ENCODE peak calls at places on chromosomes 7 and 10, in eight cellular contexts. X is AG09309; V is choroid plexus epithelial cell; Z is WTC11; E is adrenal gland; T is CD4-positive, alpha-beta T cell; J is activated CD8-positive, alpha-beta T cell treated with anti-CD3 and anti-CD28 coated beads for 36 hours; K is GM20000. Y is an unnamed sample.

GRCh38 chr10:6625428-6625827 is 45.4 kb upstream of the PRKCQ start:
- DNase-seq in J (peak), X (no peak), E (no peak), V (no peak), K (no peak), T (no peak), Z (no peak), Y (no peak)

GRCh38 chr7:27188666-27189559 is 3.9 kb upstream of the HOXA11 start:
- DNase-seq in T (peak), E (no peak), V (no peak), J (peak), K (no peak), X (no peak), Z (peak), Y (no peak)

GRCh38 chr10:99590799-99591198 is 29.4 kb downstream of the SLC25A28 start:
- DNase-seq in V (no peak), K (no peak), Z (no peak), J (no peak), X (no peak), T (no peak), E (no peak), Y (no peak)

GRCh38 chr10:95388539-95388938 is 97.7 kb upstream of the PDLIM1 start:
- DNase-seq in E (no peak), J (no peak), K (no peak), T (no peak), X (no peak), V (no peak), Z (no peak), Y (no peak)

GRCh38 chr10:5354068-5354467 is 10.7 kb upstream of the UCN3 start:
- DNase-seq in X (no peak), V (no peak), J (no peak), K (no peak), T (no peak), Z (no peak), E (no peak), Y (no peak)

GRCh38 chr7:2355079-2356008 is 717 bp downstream of the EIF3B start:
- DNase-seq in V (no peak), Z (peak), T (no peak), E (no peak), X (no peak), J (peak), K (no peak), Y (no peak)

GRCh38 chr7:12814797-12815196 is 127.4 kb downstream of the ARL4A start:
- DNase-seq in X (no peak), K (no peak), J (no peak), Z (no peak), V (no peak), E (no peak), T (no peak), Y (no peak)

GRCh38 chr7:29194206-29194593 is 375 bp upstream of the CHN2 start:
- DNase-seq in V (no peak), X (no peak), K (no peak), Z (peak), J (no peak), E (peak), T (no peak), Y (no peak)

GRCh38 chr10:27525819-27526218 is 21.7 kb downstream of the RAB18 start:
- DNase-seq in V (peak), T (no peak), J (no peak), E (no peak), X (peak), Z (no peak), K (no peak), Y (no peak)

GRCh38 chr10:129445445-129445844 is 21.6 kb upstream of the MGMT start:
- DNase-seq in J (no peak), E (no peak), T (no peak), V (no peak), K (no peak), Z (no peak), X (no peak), Y (no peak)

GRCh38 chr7:7535688-7536087 is at the start of gene COL28A1:
- DNase-seq in V (no peak), J (no peak), E (no peak), X (no peak), K (no peak), T (no peak), Z (no peak), Y (no peak)

GRCh38 chr7:150940446-150941102 is 37.5 kb downstream of the KCNH2 start:
- DNase-seq in J (no peak), T (no peak), E (no peak), K (no peak), X (no peak), V (no peak), Z (no peak), Y (no peak)

GRCh38 chr7:50733552-50733951 is 49.1 kb downstream of the GRB10 start:
- DNase-seq in K (no peak), E (no peak), J (no peak), V (peak), T (no peak), Z (no peak), X (no peak), Y (no peak)

GRCh38 chr10:43338117-43338516 is 33.3 kb upstream of the FXYD4 start:
- DNase-seq in T (no peak), E (no peak), V (no peak), X (no peak), J (no peak), Z (peak), K (no peak), Y (no peak)

GRCh38 chr10:129963076-129963830 is 821 bp downstream of the EBF3 start:
- DNase-seq in J (no peak), V (peak), X (no peak), K (peak), Z (peak), T (no peak), E (no peak), Y (no peak)

GRCh38 chr7:33886100-33886623 is 19.2 kb upstream of the BMPER start:
- DNase-seq in X (no peak), E (no peak), K (no peak), J (peak), V (peak), T (no peak), Z (peak), Y (no peak)

GRCh38 chr7:2100278-2101205 is 132.2 kb downstream of the MAD1L1 start:
- DNase-seq in E (peak), X (no peak), J (peak), V (no peak), Z (no peak), K (peak), T (peak), Y (peak)

GRCh38 chr7:129009437-129009836 is 45.5 kb downstream of the TNPO3 start:
- DNase-seq in E (no peak), X (no peak), K (peak), V (no peak), Z (no peak), J (peak), T (no peak), Y (peak)

GRCh38 chr7:114370177-114370576 is 44.4 kb upstream of the FOXP2 start:
- DNase-seq in E (no peak), J (no peak), V (no peak), T (no peak), Z (no peak), K (no peak), X (no peak), Y (no peak)

GRCh38 chr7:142181966-142182365 is 70.4 kb downstream of the MGAM2 start:
- DNase-seq in T (no peak), V (no peak), X (no peak), Z (no peak), E (no peak), K (no peak), J (no peak), Y (no peak)

GRCh38 chr7:142177869-142178268 is 66.4 kb downstream of the MGAM2 start:
- DNase-seq in K (no peak), X (no peak), E (no peak), T (no peak), Z (no peak), J (no peak), V (peak), Y (no peak)

GRCh38 chr7:142185069-142185468 is 72.8 kb downstream of the PRSS58 start:
- DNase-seq in Z (no peak), V (no peak), E (no peak), K (no peak), X (no peak), J (no peak), T (no peak), Y (no peak)

GRCh38 chr7:142176901-142177300 is 65.4 kb downstream of the MGAM2 start:
- DNase-seq in X (no peak), K (no peak), J (no peak), T (no peak), E (no peak), V (no peak), Z (no peak), Y (no peak)

DNA sequence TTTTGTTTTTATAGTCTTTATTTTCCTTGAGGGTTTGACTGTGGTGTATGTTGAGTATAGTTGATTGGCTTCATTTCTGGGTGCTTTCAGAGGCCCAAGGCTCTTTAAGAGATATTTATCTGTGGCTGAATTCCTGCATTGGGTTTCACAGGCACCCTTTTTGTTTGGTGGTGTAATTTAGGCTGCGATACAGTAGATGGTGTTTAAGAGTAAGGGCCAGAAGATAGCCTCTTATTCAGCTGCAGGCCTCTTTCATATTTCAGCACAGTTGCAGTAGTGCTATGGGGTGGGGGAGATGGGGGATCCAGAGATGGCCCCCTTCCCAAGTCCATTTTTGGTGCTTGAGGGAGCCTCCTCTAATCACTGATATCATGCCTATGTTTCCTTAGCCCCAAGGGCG is 69.7 kb downstream of the MGAM2 start:
- DNase-seq in Z (no peak), E (no peak), J (no peak), T (no peak), K (no peak), V (no peak), X (no peak), Y (no peak)
- TF ChIP-seq CTCF in Z (no peak), E (no peak), J (no peak), T (no peak), K (no peak), V (no peak), X (no peak), Y (no peak)

DNA sequence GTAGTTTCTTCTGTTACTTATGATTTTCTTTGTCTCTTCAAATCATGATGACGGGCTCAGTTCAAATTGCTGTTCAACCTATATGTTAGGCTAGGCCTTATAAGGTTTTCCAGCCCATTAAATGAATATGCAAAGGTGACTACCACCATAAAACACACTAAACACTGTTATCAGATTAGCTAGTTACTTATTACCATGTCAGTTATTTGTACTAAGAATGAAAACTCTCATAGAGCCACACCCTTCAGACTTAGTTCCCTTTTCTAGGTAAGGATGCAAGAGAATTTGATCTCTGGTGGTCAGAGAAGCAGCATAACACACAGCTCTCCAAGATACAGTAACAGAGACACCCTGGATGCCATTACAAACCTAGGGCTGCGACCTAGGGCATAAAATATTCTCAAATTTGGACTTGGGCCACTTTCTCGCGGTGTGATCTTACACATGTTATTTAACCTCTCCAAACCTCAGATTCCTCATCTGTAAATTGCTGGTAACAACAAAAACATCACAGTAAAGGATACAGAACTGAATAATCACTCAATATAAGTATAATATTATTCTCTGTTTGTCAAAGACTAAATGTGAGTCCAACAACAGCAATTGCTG is 35.6 kb downstream of the ANKMY2 start:
- DNase-seq in K (no peak), T (no peak), Z (no peak), X (no peak), V (peak), J (no peak), E (no peak), Y (no peak)
- TF ChIP-seq CTCF in K (no peak), T (no peak), Z (no peak), X (no peak), V (no peak), J (no peak), E (no peak), Y (no peak)

DNA sequence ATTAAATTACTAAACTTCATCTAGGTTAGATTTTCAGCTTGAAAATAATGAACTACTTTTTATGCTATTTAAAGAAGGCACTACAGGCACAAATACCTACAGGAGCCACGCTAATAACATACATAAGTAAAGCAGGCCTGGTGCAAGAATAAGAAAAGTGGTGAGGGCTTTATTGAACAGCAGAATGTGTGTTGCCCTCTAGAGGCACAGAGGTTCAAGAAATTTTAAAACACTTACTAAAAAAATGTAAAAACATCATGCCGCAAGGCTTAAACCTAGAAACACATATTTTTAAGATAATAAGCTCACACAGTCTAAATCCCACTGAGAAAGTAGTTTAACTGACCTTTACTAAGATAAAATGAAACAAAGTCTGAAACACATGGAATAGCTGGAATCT is 20.3 kb downstream of the CACUL1 start:
- DNase-seq in E (no peak), Z (no peak), T (no peak), J (no peak), X (no peak), V (peak), K (no peak), Y (no peak)
- TF ChIP-seq CTCF in E (no peak), Z (no peak), T (peak), J (no peak), X (peak), V (peak), K (no peak), Y (no peak)

DNA sequence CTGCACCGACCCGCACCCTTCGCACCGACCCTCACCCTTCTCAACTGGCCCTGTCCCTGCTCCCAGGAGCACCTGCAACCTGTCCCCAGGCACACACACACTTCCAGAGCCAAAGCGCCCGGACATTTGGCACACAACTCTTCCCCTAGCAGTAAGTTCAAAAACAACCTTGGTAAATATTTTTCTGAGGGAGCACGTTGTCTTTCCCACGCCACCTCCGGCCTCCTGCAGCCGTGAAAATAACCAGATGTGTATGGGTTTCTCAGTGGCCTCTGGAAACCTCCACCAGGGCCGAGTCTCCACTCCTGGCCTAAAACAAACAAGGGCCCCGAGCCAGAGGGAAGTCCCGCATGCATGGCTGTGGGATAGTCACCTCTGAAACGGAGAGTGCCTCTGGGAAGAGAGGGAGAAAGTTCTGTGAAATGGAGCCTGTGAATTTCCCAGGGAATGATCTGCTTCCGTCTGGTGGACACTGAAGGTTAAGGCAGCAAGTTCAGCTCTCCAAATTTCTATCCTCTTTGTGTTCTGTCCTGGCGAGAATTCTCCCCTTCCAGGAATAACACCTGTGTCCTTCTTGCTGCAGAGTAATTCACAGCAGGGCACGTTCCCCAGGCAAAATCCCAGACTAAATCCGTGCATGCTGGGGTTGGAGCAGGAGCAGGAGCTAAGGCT is 15.8 kb downstream of the PODXL start:
- DNase-seq in V (peak), E (no peak), J (no peak), K (no peak), Z (no peak), T (no peak), X (no peak), Y (no peak)
- TF ChIP-seq CTCF in V (peak), E (no peak), J (no peak), K (no peak), Z (no peak), T (no peak), X (no peak), Y (no peak)

GRCh38 chr7:159045839-159046238 is 98.8 kb downstream of the VIPR2 start:
- DNase-seq in T (no peak), V (no peak), Z (no peak), X (no peak), J (no peak), K (no peak), E (no peak), Y (no peak)
- TF ChIP-seq CTCF in T (no peak), V (no peak), Z (no peak), X (no peak), J (no peak), K (no peak), E (no peak), Y (no peak)

GRCh38 chr10:97119058-97119832 is 66.5 kb downstream of the SLIT1 start:
- DNase-seq in X (no peak), Z (no peak), T (no peak), E (no peak), V (no peak), K (no peak), J (no peak), Y (no peak)

GRCh38 chr10:97120370-97120769 is 65.4 kb downstream of the SLIT1 start:
- DNase-seq in V (no peak), J (no peak), X (no peak), K (no peak), Z (no peak), E (no peak), T (no peak), Y (no peak)

GRCh38 chr10:97115846-97116245 is 69.9 kb downstream of the SLIT1 start:
- DNase-seq in K (no peak), J (no peak), E (no peak), X (no peak), T (no peak), Z (no peak), V (no peak), Y (no peak)

GRCh38 chr10:97116534-97117162 is 69.1 kb downstream of the SLIT1 start:
- DNase-seq in J (no peak), E (no peak), T (no peak), X (no peak), Z (no peak), V (no peak), K (no peak), Y (no peak)

GRCh38 chr10:97117372-97117771 is 68.4 kb downstream of the SLIT1 start:
- DNase-seq in K (no peak), X (no peak), E (no peak), V (peak), Z (no peak), J (peak), T (no peak), Y (no peak)
- TF ChIP-seq CTCF in K (no peak), X (peak), E (no peak), V (peak), Z (no peak), J (peak), T (no peak), Y (peak)

GRCh38 chr10:48429309-48429708 is 122.8 kb downstream of the MAPK8 start:
- DNase-seq in X (no peak), Z (no peak), T (no peak), K (no peak), V (no peak), J (no peak), E (no peak), Y (no peak)
- TF ChIP-seq CTCF in X (no peak), Z (no peak), T (no peak), K (no peak), V (no peak), J (no peak), E (no peak), Y (no peak)

GRCh38 chr10:103543617-103544525 is 50.4 kb downstream of the NEURL1 start:
- DNase-seq in V (no peak), J (no peak), E (no peak), X (no peak), K (peak), T (no peak), Z (no peak), Y (peak)

GRCh38 chr10:103545366-103545765 is 51.9 kb downstream of the NEURL1 start:
- DNase-seq in T (no peak), K (no peak), Z (no peak), X (no peak), J (no peak), E (no peak), V (no peak), Y (no peak)

GRCh38 chr10:103546401-103546800 is 52.9 kb downstream of the NEURL1 start:
- DNase-seq in K (peak), E (no peak), J (no peak), X (no peak), Z (no peak), V (no peak), T (no peak), Y (no peak)

GRCh38 chr10:103545771-103546281 is 52.3 kb downstream of the NEURL1 start:
- DNase-seq in J (no peak), Z (no peak), E (no peak), K (peak), V (no peak), T (no peak), X (no peak), Y (no peak)

GRCh38 chr10:103544657-103545310 is 51.3 kb downstream of the NEURL1 start:
- DNase-seq in X (no peak), J (no peak), T (no peak), E (no peak), V (no peak), Z (no peak), K (peak), Y (no peak)
- TF ChIP-seq CTCF in X (no peak), J (no peak), T (no peak), E (no peak), V (no peak), Z (no peak), K (no peak), Y (no peak)

DNA sequence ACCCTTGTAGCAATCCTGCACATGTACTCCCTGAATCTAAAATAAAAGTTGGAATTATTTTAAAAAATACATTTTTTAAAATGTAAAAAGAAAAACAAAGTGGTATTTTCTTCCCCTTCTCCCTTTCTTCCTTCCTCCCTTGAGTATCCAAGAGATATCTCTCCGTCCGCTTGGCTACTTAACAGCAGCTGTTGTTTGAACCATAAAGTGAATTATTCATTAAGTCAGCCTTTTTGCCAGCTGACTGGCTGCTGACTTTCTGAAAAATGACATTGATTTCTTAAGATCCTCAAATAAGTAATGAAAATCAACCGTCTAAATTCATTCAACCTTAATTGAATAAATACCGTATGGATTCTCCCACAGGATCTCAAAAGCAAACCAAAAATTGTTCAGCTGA is 135.9 kb downstream of the PLXDC2 start:
- DNase-seq in E (no peak), X (no peak), K (no peak), J (no peak), T (no peak), V (no peak), Z (no peak), Y (no peak)
- TF ChIP-seq CTCF in E (no peak), X (no peak), K (no peak), J (no peak), T (no peak), V (no peak), Z (no peak), Y (no peak)

Y was measured in GM13976.